ENCODE peak calls at places on chromosome 18, in four cellular contexts. H is GM23338, C is AG09309, B is NCI-H460. Z is an unnamed sample.

GRCh38 chr18:48928787-48929186 is 22.0 kb downstream of the SMAD7 start:
- DNase-seq in H (no peak), C (no peak), B (no peak), Z (no peak)

GRCh38 chr18:23662309-23663263 is at the start of gene ANKRD29:
- DNase-seq in H (peak; percentile 69), C (no peak), B (peak; percentile 8), Z (no peak)

GRCh38 chr18:77068321-77068841 is 64.2 kb downstream of the MBP start:
- DNase-seq in H (no peak), C (no peak), B (no peak), Z (no peak)

GRCh38 chr18:6751207-6751606 is 21.7 kb downstream of the ARHGAP28 start:
- DNase-seq in H (no peak), C (no peak), B (no peak), Z (no peak)

GRCh38 chr18:48902856-48903601 is 47.7 kb downstream of the SMAD7 start:
- DNase-seq in H (no peak), C (no peak), B (no peak), Z (no peak)

GRCh38 chr18:21314721-21315120 is 72.7 kb downstream of the GREB1L start:
- DNase-seq in H (no peak), C (no peak), B (no peak), Z (no peak)

GRCh38 chr18:1585881-1586488 is 681.3 kb downstream of the ADCYAP1 start:
- DNase-seq in H (peak; percentile 80), C (peak; percentile 2), B (peak; percentile 45), Z (no peak)

GRCh38 chr18:50819027-50819726 is 639 bp downstream of the MRO start:
- DNase-seq in H (peak; percentile 90), C (no peak), B (no peak), Z (no peak)

GRCh38 chr18:8895987-8896619 is 190.7 kb downstream of the MTCL1 start:
- DNase-seq in H (no peak), C (peak; percentile 93), B (no peak), Z (peak; percentile 90)

GRCh38 chr18:55228191-55228590 is 268.9 kb upstream of the CCDC68 start:
- DNase-seq in H (peak; percentile 47), C (no peak), B (no peak), Z (no peak)

GRCh38 chr18:54942569-54942968 is 16.7 kb downstream of the CCDC68 start:
- DNase-seq in H (no peak), C (no peak), B (no peak), Z (no peak)

GRCh38 chr18:13543811-13544732 is 182.3 kb downstream of the FAM210A start:
- DNase-seq in H (no peak), C (no peak), B (no peak), Z (no peak)

GRCh38 chr18:68532328-68532885 is 182.5 kb downstream of the TMX3 start:
- DNase-seq in H (no peak), C (no peak), B (no peak), Z (no peak)

GRCh38 chr18:73101977-73102376 is 234.2 kb upstream of the NETO1 start:
- DNase-seq in H (no peak), C (no peak), B (no peak), Z (no peak)

GRCh38 chr18:21277578-21277977 is 35.5 kb downstream of the GREB1L start:
- DNase-seq in H (no peak), C (no peak), B (no peak), Z (no peak)

GRCh38 chr18:46034230-46034629 is 37.8 kb downstream of the PSTPIP2 start:
- DNase-seq in H (no peak), C (peak; percentile 33), B (no peak), Z (no peak)

GRCh38 chr18:11849845-11850747 is 1.1 kb upstream of the CHMP1B start:
- DNase-seq in H (peak; percentile 54), C (peak; percentile 57), B (peak; percentile 96), Z (peak; percentile 77)

GRCh38 chr18:6885992-6886823 is 156.7 kb downstream of the ARHGAP28 start:
- DNase-seq in H (peak; percentile 77), C (peak; percentile 20), B (peak; percentile 61), Z (no peak)

GRCh38 chr18:10912790-10913560 is 236.4 kb downstream of the PIEZO2 start:
- DNase-seq in H (no peak), C (no peak), B (no peak), Z (no peak)

GRCh38 chr18:35117951-35118411 is 76.8 kb downstream of the MAPRE2 start:
- DNase-seq in H (no peak), C (peak; percentile 24), B (no peak), Z (peak; percentile 49)

Z was measured in AG04449.